ENCODE peak calls at places on chromosomes 12 and 14, in seven cellular contexts. One of them, this sample, is unnamed.

GRCh38 chr12:111011999-111012600 is 91.7 kb upstream of the MYL2 start:
- DNase-seq in T follicular helper cell: no peak
- DNase-seq in KBM-7: no peak
- DNase-seq in left colon: no peak
- DNase-seq in ELF-1: no peak
- DNase-seq in CD4-positive, alpha-beta memory T cell: no peak
- DNase-seq in frontal cortex: no peak
- DNase-seq in this sample: no peak

GRCh38 chr12:111211910-111212757 is 156.8 kb downstream of the PHETA1 start:
- DNase-seq in left colon: no peak
- DNase-seq in frontal cortex: no peak
- DNase-seq in CD4-positive, alpha-beta memory T cell: no peak
- DNase-seq in KBM-7: peak
- DNase-seq in T follicular helper cell: no peak
- DNase-seq in ELF-1: peak
- DNase-seq in this sample: no peak

GRCh38 chr14:74942164-74942563 is 13.2 kb downstream of the PGF start:
- DNase-seq in T follicular helper cell: no peak
- DNase-seq in ELF-1: no peak
- DNase-seq in frontal cortex: no peak
- DNase-seq in left colon: no peak
- DNase-seq in KBM-7: no peak
- DNase-seq in CD4-positive, alpha-beta memory T cell: no peak
- DNase-seq in this sample: no peak

GRCh38 chr14:99976681-99977080 is 88.5 kb upstream of the EVL start:
- DNase-seq in KBM-7: no peak
- DNase-seq in T follicular helper cell: no peak
- DNase-seq in ELF-1: no peak
- DNase-seq in CD4-positive, alpha-beta memory T cell: no peak
- DNase-seq in frontal cortex: no peak
- DNase-seq in left colon: no peak
- DNase-seq in this sample: no peak

GRCh38 chr12:122322501-122322900 is 56.2 kb upstream of the VPS33A start:
- DNase-seq in CD4-positive, alpha-beta memory T cell: no peak
- DNase-seq in KBM-7: no peak
- DNase-seq in ELF-1: no peak
- DNase-seq in T follicular helper cell: no peak
- DNase-seq in frontal cortex: no peak
- DNase-seq in left colon: no peak
- DNase-seq in this sample: no peak

GRCh38 chr12:62848418-62848817 is 86.5 kb downstream of the PPM1H start:
- DNase-seq in CD4-positive, alpha-beta memory T cell: no peak
- DNase-seq in KBM-7: no peak
- DNase-seq in ELF-1: no peak
- DNase-seq in T follicular helper cell: no peak
- DNase-seq in left colon: no peak
- DNase-seq in frontal cortex: no peak
- DNase-seq in this sample: no peak

GRCh38 chr14:88868558-88869159 is 44.2 kb downstream of the TTC8 start:
- DNase-seq in frontal cortex: no peak
- DNase-seq in left colon: no peak
- DNase-seq in T follicular helper cell: no peak
- DNase-seq in CD4-positive, alpha-beta memory T cell: peak
- DNase-seq in ELF-1: no peak
- DNase-seq in KBM-7: peak
- DNase-seq in this sample: no peak

GRCh38 chr12:127393460-127393859 is 873.5 kb upstream of the TMEM132C start:
- DNase-seq in KBM-7: no peak
- DNase-seq in CD4-positive, alpha-beta memory T cell: no peak
- DNase-seq in ELF-1: no peak
- DNase-seq in T follicular helper cell: no peak
- DNase-seq in left colon: no peak
- DNase-seq in frontal cortex: no peak
- DNase-seq in this sample: no peak

GRCh38 chr14:77892381-77892871 is 92.5 kb downstream of the ADCK1 start:
- DNase-seq in ELF-1: no peak
- DNase-seq in T follicular helper cell: no peak
- DNase-seq in left colon: no peak
- DNase-seq in KBM-7: no peak
- DNase-seq in frontal cortex: no peak
- DNase-seq in CD4-positive, alpha-beta memory T cell: no peak
- DNase-seq in this sample: no peak

GRCh38 chr12:11092128-11092527 is at the start of gene TAS2R43:
- DNase-seq in frontal cortex: no peak
- DNase-seq in ELF-1: no peak
- DNase-seq in CD4-positive, alpha-beta memory T cell: no peak
- DNase-seq in left colon: no peak
- DNase-seq in KBM-7: no peak
- DNase-seq in T follicular helper cell: no peak
- DNase-seq in this sample: no peak

GRCh38 chr14:75685910-75686309 is 24.9 kb downstream of the TTLL5 start:
- DNase-seq in frontal cortex: no peak
- DNase-seq in T follicular helper cell: no peak
- DNase-seq in left colon: no peak
- DNase-seq in CD4-positive, alpha-beta memory T cell: no peak
- DNase-seq in ELF-1: no peak
- DNase-seq in KBM-7: no peak
- DNase-seq in this sample: no peak

GRCh38 chr12:8951744-8952143 is 2.3 kb upstream of the M6PR start:
- DNase-seq in frontal cortex: no peak
- DNase-seq in T follicular helper cell: no peak
- DNase-seq in left colon: no peak
- DNase-seq in KBM-7: no peak
- DNase-seq in ELF-1: no peak
- DNase-seq in CD4-positive, alpha-beta memory T cell: peak
- DNase-seq in this sample: no peak

GRCh38 chr12:103196467-103196866 is 239.0 kb downstream of the ASCL1 start:
- DNase-seq in KBM-7: no peak
- DNase-seq in CD4-positive, alpha-beta memory T cell: no peak
- DNase-seq in ELF-1: no peak
- DNase-seq in frontal cortex: no peak
- DNase-seq in left colon: no peak
- DNase-seq in T follicular helper cell: no peak
- DNase-seq in this sample: no peak

GRCh38 chr12:62854024-62854423 is 80.9 kb downstream of the PPM1H start:
- DNase-seq in KBM-7: no peak
- DNase-seq in T follicular helper cell: no peak
- DNase-seq in CD4-positive, alpha-beta memory T cell: no peak
- DNase-seq in ELF-1: no peak
- DNase-seq in left colon: no peak
- DNase-seq in frontal cortex: no peak
- DNase-seq in this sample: no peak

GRCh38 chr12:41552507-41553047 is 364.5 kb downstream of the PDZRN4 start:
- DNase-seq in frontal cortex: no peak
- DNase-seq in left colon: no peak
- DNase-seq in T follicular helper cell: no peak
- DNase-seq in CD4-positive, alpha-beta memory T cell: no peak
- DNase-seq in KBM-7: no peak
- DNase-seq in ELF-1: no peak
- DNase-seq in this sample: no peak

GRCh38 chr14:35961697-35962274 is 135.6 kb downstream of the BRMS1L start:
- DNase-seq in ELF-1: no peak
- DNase-seq in left colon: no peak
- DNase-seq in frontal cortex: no peak
- DNase-seq in T follicular helper cell: no peak
- DNase-seq in CD4-positive, alpha-beta memory T cell: no peak
- DNase-seq in KBM-7: no peak
- DNase-seq in this sample: no peak

This sample was measured in T-helper 2 cell.